ENCODE peak calls at places on chromosome 21, in six cellular contexts. S is GM23338; H is stimulated activated CD4-positive, alpha-beta T cell treated with anti-CD3 and anti-CD28 coated beads, Interleukin-2, amount 100 ng/mL, for 24 hours; M is right atrium auricular region; N is fibroblast of pulmonary artery; E is fibroblast of gingiva. L is an unnamed sample.

GRCh38 chr21:28632718-28633408 is 359.8 kb downstream of the LTN1 start:
- DNase-seq in S (peak), H (no peak), M (no peak), N (peak), E (peak), L (peak)

GRCh38 chr21:36460866-36461265 is 19.1 kb downstream of the CLDN14 start:
- DNase-seq in S (no peak), H (no peak), M (no peak), N (no peak), E (no peak), L (no peak)

GRCh38 chr21:38352536-38353219 is 95.9 kb downstream of the KCNJ15 start:
- DNase-seq in S (peak), H (peak), M (peak), N (peak), E (peak), L (peak)

GRCh38 chr21:26007911-26008579 is 162.5 kb downstream of the APP start:
- DNase-seq in S (no peak), H (no peak), M (no peak), N (no peak), E (peak), L (no peak)

GRCh38 chr21:44838951-44839350 is 21.1 kb upstream of the SUMO3 start:
- DNase-seq in S (no peak), H (no peak), M (no peak), N (no peak), E (no peak), L (no peak)

GRCh38 chr21:39150316-39150715 is 32.9 kb downstream of the PSMG1 start:
- DNase-seq in S (no peak), H (no peak), M (no peak), N (no peak), E (no peak), L (no peak)

GRCh38 chr21:14712121-14712520 is 166.0 kb upstream of the SAMSN1 start:
- DNase-seq in S (no peak), H (no peak), M (no peak), N (peak), E (peak), L (peak)

GRCh38 chr21:46674430-46675007 is 39.0 kb downstream of the PRMT2 start:
- DNase-seq in S (no peak), H (no peak), M (no peak), N (no peak), E (no peak), L (no peak)

GRCh38 chr21:42618713-42619112 is 34.7 kb upstream of the PDE9A start:
- DNase-seq in S (no peak), H (no peak), M (no peak), N (no peak), E (no peak), L (no peak)

GRCh38 chr21:28444131-28444530 is 548.5 kb downstream of the LTN1 start:
- DNase-seq in S (no peak), H (no peak), M (no peak), N (peak), E (peak), L (no peak)

GRCh38 chr21:25457411-25457810 is 149.9 kb downstream of the MRPL39 start:
- DNase-seq in S (no peak), H (no peak), M (no peak), N (peak), E (peak), L (peak)

GRCh38 chr21:16535100-16535418 is 805.3 kb downstream of the USP25 start:
- DNase-seq in S (no peak), H (no peak), M (peak), N (peak), E (peak), L (peak)

GRCh38 chr21:36571556-36571955 is 91.6 kb upstream of the CLDN14 start:
- DNase-seq in S (no peak), H (no peak), M (peak), N (no peak), E (no peak), L (no peak)

GRCh38 chr21:43195131-43196021 is 26.6 kb downstream of the CRYAA start:
- DNase-seq in S (no peak), H (no peak), M (no peak), N (peak), E (no peak), L (no peak)

GRCh38 chr21:34984356-34984755 is 64.7 kb downstream of the RUNX1 start:
- DNase-seq in S (no peak), H (no peak), M (no peak), N (no peak), E (no peak), L (no peak)

GRCh38 chr21:17925000-17925610 is 105.9 kb upstream of the C21orf91 start:
- DNase-seq in S (peak), H (peak), M (no peak), N (peak), E (peak), L (peak)